ENCODE peak calls at places on chromosome 6, in six cellular contexts. Z is GM20000, S is sigmoid colon, D is neural crest cell, K is RWPE1, G is H1. C is an unnamed sample.

GRCh38 chr6:52020961-52021570 is 66.3 kb downstream of the PKHD1 start:
- DNase-seq in Z (no peak), S (no peak), K (peak; percentile 7), D (no peak), G (no peak), C (no peak)

GRCh38 chr6:157143885-157144795 is 179.2 kb downstream of the TMEM242 start:
- DNase-seq in S (no peak), K (no peak), D (no peak), Z (no peak), G (no peak), C (no peak)

GRCh38 chr6:117938324-117938995 is 31.4 kb downstream of the SLC35F1 start:
- DNase-seq in K (no peak), S (no peak), Z (no peak), D (no peak), G (no peak), C (peak; percentile 39)

GRCh38 chr6:118876814-118877213 is 17.1 kb upstream of the ASF1A start:
- DNase-seq in D (no peak), S (no peak), Z (no peak), G (no peak), K (no peak), C (no peak)

GRCh38 chr6:157637516-157637915 is 185.5 kb upstream of the SNX9 start:
- DNase-seq in G (no peak), S (no peak), K (no peak), Z (no peak), D (no peak), C (no peak)

GRCh38 chr6:56618050-56618449 is 24.6 kb downstream of the DST start:
- DNase-seq in Z (no peak), K (no peak), D (no peak), G (peak; percentile 51), S (no peak), C (no peak)

GRCh38 chr6:150865406-150866146 is at the start of gene MTHFD1L:
- DNase-seq in D (peak; percentile 74), Z (peak; percentile 90), G (peak; percentile 89), S (peak; percentile 85), K (peak; percentile 88), C (peak; percentile 79)

GRCh38 chr6:10800810-10801209 is 37.5 kb downstream of the MAK start:
- DNase-seq in K (peak; percentile 69), D (no peak), G (no peak), Z (no peak), S (no peak), C (no peak)

GRCh38 chr6:97215157-97215769 is 67.8 kb downstream of the MMS22L start:
- DNase-seq in S (no peak), G (no peak), Z (peak; percentile 2), K (no peak), D (peak; percentile 33), C (no peak)

GRCh38 chr6:41429506-41430504 is 94.4 kb downstream of the NCR2 start:
- DNase-seq in Z (no peak), S (no peak), G (no peak), D (no peak), K (no peak), C (no peak)

GRCh38 chr6:166610104-166610503 is 16.9 kb downstream of the RPS6KA2 start:
- DNase-seq in S (no peak), G (no peak), K (no peak), Z (no peak), D (no peak), C (no peak)

GRCh38 chr6:42007286-42007685 is 43.0 kb upstream of the TAF8 start:
- DNase-seq in S (no peak), K (no peak), D (no peak), G (no peak), Z (no peak), C (no peak)

GRCh38 chr6:169324086-169324485 is 70.4 kb upstream of the THBS2 start:
- DNase-seq in G (no peak), D (no peak), S (no peak), Z (no peak), K (no peak), C (no peak)

GRCh38 chr6:67411036-67411435 is 1224.0 kb upstream of the ADGRB3 start:
- DNase-seq in K (no peak), G (no peak), Z (no peak), S (no peak), D (no peak), C (no peak)

DNA sequence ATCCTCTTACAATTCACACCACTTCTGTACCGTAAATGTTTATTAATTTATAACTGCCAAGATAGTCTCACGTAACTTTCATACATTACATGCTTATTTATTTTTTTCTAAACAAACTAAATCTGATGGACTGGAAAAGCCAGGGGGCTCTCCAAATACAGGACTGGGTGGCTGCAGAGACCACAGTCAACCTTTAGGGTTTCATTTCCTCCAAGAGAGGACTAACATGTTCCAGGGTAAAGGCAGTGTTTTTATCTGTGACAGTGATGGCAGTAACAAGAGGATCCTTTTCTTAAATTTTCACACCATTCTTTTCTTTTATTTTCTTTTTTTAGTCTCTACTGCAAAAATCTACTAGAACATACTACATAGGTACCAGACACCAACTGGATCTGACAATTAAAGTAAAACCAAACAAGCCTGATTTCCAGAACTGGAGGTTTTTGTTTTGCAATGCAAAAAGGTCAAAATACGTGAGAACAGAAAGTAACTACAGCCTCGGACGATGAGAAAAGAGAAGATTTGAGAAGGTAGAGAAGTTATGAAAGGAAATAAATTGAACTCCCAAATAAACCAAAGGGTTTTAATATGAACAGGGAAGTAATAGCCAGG is 1.2 kb downstream of the LMBRD1 start:
- DNase-seq in G (no peak), D (no peak), Z (peak; percentile 38), S (no peak), K (no peak), C (no peak)
- TF ChIP-seq CTCF in G (no peak), D (no peak), Z (no peak), S (no peak), K (no peak), C (no peak)

DNA sequence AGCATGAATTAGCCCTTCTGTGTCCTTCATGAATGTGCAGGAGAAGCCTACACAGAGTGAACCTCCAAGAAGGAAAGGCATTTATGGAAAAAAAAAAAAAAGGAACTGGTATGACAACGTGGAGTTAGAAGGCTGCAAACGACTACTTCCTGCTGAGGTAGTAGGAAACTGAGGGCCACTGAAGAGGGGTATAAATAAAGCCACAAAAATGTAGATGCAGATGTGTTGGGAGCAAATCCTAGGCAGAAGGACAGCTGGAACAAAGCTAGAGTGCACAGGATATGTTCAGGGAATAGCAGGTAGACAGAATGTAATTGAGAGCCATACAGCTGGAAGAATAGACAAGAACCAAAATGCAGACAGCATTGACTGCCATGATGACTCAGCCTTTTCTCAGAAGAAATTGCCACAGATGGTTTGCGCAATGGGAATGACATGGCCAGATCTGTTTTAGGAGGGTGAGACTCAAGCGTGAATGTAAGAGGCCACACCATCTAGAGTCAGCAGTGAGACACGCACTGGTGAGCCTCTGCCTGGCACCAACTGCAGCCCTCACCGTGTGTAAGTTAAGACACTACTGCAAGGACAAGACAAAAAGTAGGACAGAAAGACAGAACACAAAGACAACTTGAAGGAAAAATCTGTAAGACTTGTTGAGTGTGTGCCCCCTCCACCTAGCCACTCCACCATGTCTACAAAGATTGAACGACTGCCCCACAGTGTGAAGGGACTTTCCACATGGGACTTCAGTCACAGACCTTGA is 79.8 kb downstream of the KIF13A start:
- DNase-seq in D (no peak), G (no peak), S (peak; percentile 90), K (peak; percentile 87), Z (no peak), C (no peak)
- TF ChIP-seq CTCF in D (no peak), G (no peak), S (no peak), K (peak; percentile 53), Z (no peak), C (no peak)

GRCh38 chr6:137371634-137372016 is 122.6 kb downstream of the OLIG3 start:
- DNase-seq in Z (no peak), S (no peak), G (no peak), K (no peak), D (no peak), C (no peak)

GRCh38 chr6:137373296-137373695 is 120.9 kb downstream of the OLIG3 start:
- DNase-seq in G (no peak), S (no peak), Z (no peak), K (no peak), D (no peak), C (no peak)

GRCh38 chr6:137369135-137369534 is 125.1 kb downstream of the OLIG3 start:
- DNase-seq in G (no peak), Z (no peak), S (no peak), D (no peak), K (no peak), C (no peak)

GRCh38 chr6:137372532-137372931 is 121.7 kb downstream of the OLIG3 start:
- DNase-seq in S (no peak), Z (no peak), K (no peak), G (no peak), D (no peak), C (no peak)

GRCh38 chr6:137370871-137371633 is 123.1 kb downstream of the OLIG3 start:
- DNase-seq in K (no peak), G (no peak), S (no peak), D (no peak), Z (peak; percentile 20), C (no peak)
- TF ChIP-seq CTCF in K (no peak), G (peak; percentile 38), S (no peak), D (peak; percentile 23), Z (no peak), C (no peak)

DNA sequence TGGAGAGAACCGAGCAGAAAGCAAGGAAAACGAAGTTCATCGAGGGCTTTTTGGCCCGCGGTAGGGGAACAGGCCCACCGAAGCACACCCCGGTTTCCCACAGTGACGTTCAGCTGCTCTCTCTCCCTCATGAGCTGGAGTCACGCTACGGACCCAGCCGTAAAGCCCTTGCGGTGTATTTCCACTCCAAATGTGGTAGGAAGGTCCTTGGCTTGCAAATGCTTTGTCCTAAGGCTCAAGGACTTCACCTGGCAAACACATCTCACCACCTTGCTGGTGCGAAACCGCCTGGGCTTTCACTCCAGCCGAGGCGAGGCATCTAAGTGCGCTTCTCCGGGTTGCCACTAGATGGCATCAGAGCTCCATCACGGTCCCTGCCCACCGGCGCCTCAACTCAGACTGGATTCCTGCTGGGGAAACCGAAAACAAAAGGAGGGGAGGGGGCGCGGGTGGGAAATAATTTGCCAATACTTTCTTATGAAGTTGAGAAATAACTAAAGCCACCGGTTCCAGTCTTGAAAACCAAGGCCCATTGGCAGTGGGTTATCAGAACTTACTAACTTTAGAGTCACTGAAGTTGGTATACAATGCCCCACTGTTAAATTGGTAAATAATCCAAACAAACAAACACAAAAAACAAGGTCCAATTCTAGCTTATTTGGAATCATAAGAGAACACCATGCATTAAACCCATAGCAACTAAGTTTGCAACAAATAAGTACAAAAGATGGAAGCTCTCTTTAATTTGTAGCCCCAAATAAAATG is 13.4 kb upstream of the FOXC1 start:
- DNase-seq in K (peak; percentile 66), Z (peak; percentile 92), D (peak; percentile 67), G (peak; percentile 87), S (peak; percentile 76), C (peak; percentile 81)
- TF ChIP-seq CTCF in K (peak; percentile 95), Z (peak; percentile 74), D (peak; percentile 96), G (peak; percentile 94), S (peak; percentile 80), C (peak; percentile 91)

GRCh38 chr6:30617565-30618269 is at the start of gene MRPS18B:
- DNase-seq in Z (peak; percentile 86), G (peak; percentile 92), S (peak; percentile 99), D (peak; percentile 90), K (peak; percentile 93), C (peak; percentile 91)

GRCh38 chr6:30618270-30618787 is 689 bp downstream of the MRPS18B start:
- DNase-seq in Z (no peak), D (no peak), S (peak; percentile 52), K (no peak), G (no peak), C (no peak)

GRCh38 chr6:30615219-30615957 is 1.7 kb downstream of the PPP1R10 start:
- DNase-seq in K (no peak), Z (no peak), S (peak; percentile 71), G (peak; percentile 63), D (peak; percentile 53), C (no peak)

GRCh38 chr6:30615958-30616810 is 859 bp downstream of the PPP1R10 start:
- DNase-seq in S (peak; percentile 69), Z (no peak), D (peak; percentile 20), K (no peak), G (no peak), C (no peak)

GRCh38 chr6:30616811-30617564 is at the start of gene PPP1R10:
- DNase-seq in S (peak; percentile 100), Z (peak; percentile 91), D (peak; percentile 96), K (peak; percentile 97), G (peak; percentile 99), C (peak; percentile 99)
- TF ChIP-seq CTCF in S (no peak), Z (no peak), D (no peak), K (no peak), G (no peak), C (no peak)

C was measured in mesothelial cell of epicardium.